ENCODE peak calls at places on chromosome 21, in seven cellular contexts. G is psoas muscle, V is esophagus squamous epithelium, X is thyroid gland, L is cardiac muscle cell, N is K562, T is HL-60. Y is an unnamed sample. For H3K27me3, the result is how much of the 10 kb centered on the place peaks cover.

GRCh38 chr21:35525443-35525842 is 476.3 kb upstream of the RUNX1 start:
- DNase-seq in G (no peak), V (no peak), X (no peak), L (no peak), N (no peak), T (no peak), Y (no peak)

GRCh38 chr21:38472709-38473108 is 25.6 kb downstream of the ERG start:
- DNase-seq in G (no peak), V (no peak), X (no peak), L (no peak), N (no peak), T (no peak), Y (no peak)

GRCh38 chr21:36547464-36547863 is 67.5 kb upstream of the CLDN14 start:
- DNase-seq in G (no peak), V (no peak), X (no peak), L (no peak), N (no peak), T (no peak), Y (no peak)

GRCh38 chr21:42068592-42068991 is 2.5 kb upstream of the UMODL1 start:
- DNase-seq in G (peak), V (no peak), X (no peak), L (no peak), N (no peak), T (no peak), Y (no peak)

GRCh38 chr21:41962425-41962966 is 8.7 kb upstream of the C2CD2 start:
- DNase-seq in G (no peak), V (no peak), X (no peak), L (no peak), N (no peak), T (no peak), Y (no peak)

GRCh38 chr21:41631564-41632461 is 123.9 kb upstream of the TMPRSS2 start:
- DNase-seq in G (no peak), V (no peak), X (peak), L (no peak), N (no peak), T (no peak), Y (no peak)

GRCh38 chr21:46185717-46186116 is 1.5 kb upstream of the SPATC1L start:
- DNase-seq in G (no peak), V (no peak), X (no peak), L (no peak), N (no peak), T (no peak), Y (no peak)

GRCh38 chr21:43204638-43205037 is 35.8 kb downstream of the CRYAA start:
- DNase-seq in G (peak), V (no peak), X (no peak), L (no peak), N (no peak), T (no peak), Y (no peak)

GRCh38 chr21:42539342-42539741 is 25.7 kb downstream of the SLC37A1 start:
- DNase-seq in G (no peak), V (no peak), X (no peak), L (no peak), N (no peak), T (no peak), Y (no peak)

GRCh38 chr21:42472521-42472920 is 23.5 kb downstream of the RSPH1 start:
- DNase-seq in G (no peak), V (no peak), X (no peak), L (no peak), N (no peak), T (no peak), Y (no peak)

GRCh38 chr21:41768371-41769042 is 1.7 kb upstream of the RIPK4 start:
- DNase-seq in G (no peak), V (no peak), X (peak), L (peak), N (no peak), T (no peak), Y (no peak)

GRCh38 chr21:42002421-42002958 is 7.7 kb downstream of the ZBTB21 start:
- DNase-seq in G (no peak), V (no peak), X (no peak), L (no peak), N (no peak), T (no peak), Y (no peak)

GRCh38 chr21:41966872-41967621 is 13.2 kb upstream of the C2CD2 start:
- DNase-seq in G (peak), V (no peak), X (no peak), L (no peak), N (no peak), T (no peak), Y (no peak)

GRCh38 chr21:26385721-26386120 is 187.4 kb downstream of the CYYR1 start:
- DNase-seq in G (no peak), V (no peak), X (no peak), L (no peak), N (no peak), T (peak), Y (no peak)

GRCh38 chr21:16588433-16588860 is 858.7 kb downstream of the USP25 start:
- DNase-seq in G (peak), V (no peak), X (peak), L (peak), N (no peak), T (no peak), Y (peak)

GRCh38 chr21:42056996-42057689 is 14.0 kb upstream of the UMODL1 start:
- DNase-seq in G (no peak), V (no peak), X (peak), L (no peak), N (no peak), T (no peak), Y (no peak)

GRCh38 chr21:41907496-41908258 is 28.5 kb upstream of the PRDM15 start:
- DNase-seq in G (no peak), V (no peak), X (no peak), L (no peak), N (no peak), T (no peak), Y (no peak)

GRCh38 chr21:31161157-31161556 is 122.9 kb upstream of the KRTAP19-8 start:
- DNase-seq in G (no peak), V (no peak), X (no peak), L (peak), N (no peak), T (no peak), Y (no peak)

GRCh38 chr21:33650929-33651505 is 8.7 kb downstream of the ITSN1 start:
- DNase-seq in G (no peak), V (no peak), X (no peak), L (no peak), N (no peak), T (no peak), Y (no peak)

GRCh38 chr21:35484032-35484431 is 434.9 kb upstream of the RUNX1 start:
- DNase-seq in G (no peak), V (no peak), X (no peak), L (no peak), N (peak), T (no peak), Y (no peak)

GRCh38 chr21:36338975-36339374 is 19.0 kb downstream of the MORC3 start:
- DNase-seq in G (no peak), V (no peak), X (no peak), L (no peak), N (no peak), T (no peak), Y (no peak)

GRCh38 chr21:27365394-27365793 is 398.5 kb upstream of the ADAMTS5 start:
- DNase-seq in G (no peak), V (no peak), X (no peak), L (no peak), N (no peak), T (no peak), Y (no peak)

GRCh38 chr21:24045775-24046215 is 1561.5 kb downstream of the MRPL39 start:
- DNase-seq in G (peak), V (no peak), X (peak), L (peak), N (no peak), T (peak), Y (peak)

GRCh38 chr21:31660134-31660565 is 657 bp downstream of the SOD1 start:
- DNase-seq in G (no peak), V (no peak), X (peak), L (peak), N (no peak), T (peak), Y (no peak)

GRCh38 chr21:42939581-42940413 is 14.4 kb upstream of the ERVH48-1 start:
- DNase-seq in G (peak), V (no peak), X (peak), L (no peak), N (no peak), T (peak), Y (no peak)

GRCh38 chr21:38240121-38240520 is 16.7 kb upstream of the KCNJ15 start:
- DNase-seq in G (no peak), V (no peak), X (no peak), L (no peak), N (no peak), T (no peak), Y (no peak)

GRCh38 chr21:25708467-25709065 is 26.1 kb downstream of the ATP5PF start:
- DNase-seq in G (no peak), V (no peak), X (peak), L (peak), N (peak), T (peak), Y (no peak)

GRCh38 chr21:14383596-14384210 is 757 bp upstream of the HSPA13 start:
- DNase-seq in G (no peak), V (no peak), X (peak), L (no peak), N (no peak), T (peak), Y (no peak)

GRCh38 chr21:33443174-33443573 is 36.6 kb downstream of the TMEM50B start:
- DNase-seq in G (no peak), V (no peak), X (peak), L (peak), N (no peak), T (no peak), Y (no peak)

GRCh38 chr21:42578034-42578433 is 64.4 kb downstream of the SLC37A1 start:
- DNase-seq in G (peak), V (no peak), X (no peak), L (no peak), N (no peak), T (no peak), Y (no peak)

GRCh38 chr21:42818328-42818749 is 61.0 kb downstream of the WDR4 start:
- DNase-seq in G (peak), V (no peak), X (peak), L (peak), N (peak), T (peak), Y (peak)

GRCh38 chr21:40753756-40754155 is 93.2 kb downstream of the DSCAM start:
- DNase-seq in G (no peak), V (no peak), X (no peak), L (peak), N (no peak), T (no peak), Y (no peak)

GRCh38 chr21:42553435-42553834 is 39.8 kb downstream of the SLC37A1 start:
- DNase-seq in G (no peak), V (no peak), X (no peak), L (no peak), N (no peak), T (no peak), Y (no peak)

GRCh38 chr21:23475518-23476189 is 2131.6 kb downstream of the MRPL39 start:
- DNase-seq in G (no peak), V (no peak), X (no peak), L (no peak), N (no peak), T (no peak), Y (no peak)

GRCh38 chr21:36145259-36145658 is 10.4 kb downstream of the CBR3 start:
- DNase-seq in G (no peak), V (no peak), X (no peak), L (no peak), N (no peak), T (no peak), Y (no peak)

GRCh38 chr21:33642896-33643657 is 776 bp downstream of the ITSN1 start:
- DNase-seq in G (peak), V (no peak), X (peak), L (peak), N (peak), T (no peak), Y (peak)

GRCh38 chr21:34126269-34126668 is 52.9 kb downstream of the MRPS6 start:
- DNase-seq in G (no peak), V (no peak), X (peak), L (peak), N (no peak), T (no peak), Y (no peak)

GRCh38 chr21:31386006-31386405 is 41.9 kb upstream of the TIAM1 start:
- DNase-seq in G (no peak), V (no peak), X (no peak), L (no peak), N (no peak), T (no peak), Y (no peak)

GRCh38 chr21:32562915-32563314 is 22.4 kb downstream of the TCP10L start:
- DNase-seq in G (no peak), V (no peak), X (no peak), L (no peak), N (no peak), T (no peak), Y (no peak)

DNA sequence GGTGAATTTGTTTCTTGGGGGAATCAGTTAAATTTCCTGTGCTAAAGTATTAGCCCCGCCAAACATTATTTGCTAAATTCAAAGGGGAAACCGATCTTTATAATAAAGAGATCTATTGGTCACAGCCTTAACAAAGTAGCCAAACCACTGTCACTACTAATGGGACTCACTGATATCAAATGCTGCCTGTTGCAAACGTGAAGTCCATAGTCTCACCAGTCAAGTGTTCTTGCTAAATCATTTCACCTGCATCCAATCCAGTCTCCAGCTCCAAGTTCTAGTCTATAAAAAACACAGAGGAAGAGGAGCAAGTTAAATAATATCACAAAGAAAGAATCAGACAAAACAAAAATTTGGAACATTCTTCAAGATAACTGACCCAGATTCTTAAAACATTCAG is 30.1 kb downstream of the SH3BGR start:
- DNase-seq in G (no peak), V (no peak), X (no peak), L (no peak), N (no peak), T (no peak), Y (no peak)
- H3K27me3 ChIP-seq in G (under half), V (under half), X (under half), L (under half), N (under half), T (under half), Y (under half)

DNA sequence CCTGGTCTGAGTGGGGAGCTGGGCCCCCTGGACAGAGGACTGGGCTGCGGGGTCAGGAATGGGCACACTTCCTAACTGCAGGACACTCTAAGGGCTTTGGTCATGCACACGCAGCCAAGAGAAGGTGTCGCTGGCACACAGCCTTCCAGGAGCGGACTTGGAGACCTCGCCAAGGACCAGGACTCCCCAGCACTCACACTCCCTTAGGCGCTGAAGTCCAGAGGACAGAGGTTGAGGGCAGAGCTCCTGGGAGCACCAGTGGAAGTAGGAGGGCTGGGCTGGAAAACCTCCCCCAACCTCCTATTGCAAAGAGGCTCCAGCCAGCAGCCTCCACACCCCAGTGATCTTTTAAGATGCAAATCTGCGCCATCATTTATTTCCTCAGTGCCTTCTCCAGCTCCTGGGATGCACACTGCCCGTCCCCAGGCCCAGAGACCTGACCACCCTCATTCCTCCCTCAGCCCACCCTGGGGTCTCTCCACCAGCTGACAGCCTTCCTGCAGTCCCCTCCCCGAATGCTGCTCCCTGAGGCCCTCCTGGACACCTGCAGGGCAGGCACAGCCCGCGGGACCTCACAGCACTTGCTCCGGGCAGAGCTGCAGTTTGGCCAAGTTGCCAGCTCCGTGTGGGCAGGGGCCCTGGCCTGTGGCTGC is 3.0 kb downstream of the TSPEAR start:
- DNase-seq in G (peak), V (no peak), X (peak), L (no peak), N (no peak), T (no peak), Y (no peak)
- H3K27me3 ChIP-seq in G (under half), V (under half), X (under half), L (half or more), N (half or more), T (half or more), Y (half or more)

GRCh38 chr21:8993943-8994639 is 1527.3 kb upstream of the TPTE start:
- DNase-seq in G (no peak), V (no peak), X (no peak), L (no peak), N (peak), T (no peak), Y (no peak)
- H3K27me3 ChIP-seq in G (under half), V (under half), X (under half), L (under half), N (under half), T (under half), Y (half or more)

GRCh38 chr21:44722701-44723100 is 11.3 kb upstream of the TSPEAR start:
- DNase-seq in G (no peak), V (no peak), X (no peak), L (no peak), N (no peak), T (no peak), Y (no peak)
- H3K27me3 ChIP-seq in G (under half), V (under half), X (under half), L (under half), N (half or more), T (under half), Y (half or more)